ENCODE peak calls at places on chromosome 19, in seven cellular contexts. One of them, this sample, is unnamed.
A peak's percentile ranks its signal among the peaks of the same experiment; 100 is the strongest.

GRCh38 chr19:51777570-51778460 is 16.8 kb downstream of the FPR2 start:
- DNase-seq in A549: peak; percentile 85
- DNase-seq in cardiac muscle cell: peak; percentile 87
- DNase-seq in HCT116: peak; percentile 83
- DNase-seq in AG04450: peak; percentile 63
- DNase-seq in breast epithelium: peak; percentile 23
- DNase-seq in osteoblast: no peak
- DNase-seq in this sample: peak; percentile 94

GRCh38 chr19:42519108-42519507 is 9.2 kb downstream of the CEACAM1 start:
- DNase-seq in AG04450: no peak
- DNase-seq in A549: no peak
- DNase-seq in HCT116: no peak
- DNase-seq in breast epithelium: no peak
- DNase-seq in osteoblast: peak; percentile 6
- DNase-seq in cardiac muscle cell: no peak
- DNase-seq in this sample: no peak

GRCh38 chr19:4358709-4359626 is 15.6 kb downstream of the MPND start:
- DNase-seq in AG04450: no peak
- DNase-seq in A549: no peak
- DNase-seq in HCT116: no peak
- DNase-seq in cardiac muscle cell: no peak
- DNase-seq in osteoblast: peak; percentile 77
- DNase-seq in breast epithelium: no peak
- DNase-seq in this sample: no peak

GRCh38 chr19:8451377-8451776 is 6.6 kb downstream of the HNRNPM start:
- DNase-seq in cardiac muscle cell: no peak
- DNase-seq in AG04450: no peak
- DNase-seq in osteoblast: no peak
- DNase-seq in HCT116: no peak
- DNase-seq in breast epithelium: no peak
- DNase-seq in A549: no peak
- DNase-seq in this sample: no peak

GRCh38 chr19:3389876-3390361 is 23.5 kb downstream of the NFIC start:
- DNase-seq in breast epithelium: peak; percentile 64
- DNase-seq in AG04450: no peak
- DNase-seq in HCT116: no peak
- DNase-seq in A549: no peak
- DNase-seq in osteoblast: peak; percentile 82
- DNase-seq in cardiac muscle cell: peak; percentile 67
- DNase-seq in this sample: no peak

GRCh38 chr19:4877753-4878490 is 10.5 kb upstream of the PLIN3 start:
- DNase-seq in A549: no peak
- DNase-seq in breast epithelium: peak; percentile 86
- DNase-seq in AG04450: no peak
- DNase-seq in cardiac muscle cell: no peak
- DNase-seq in osteoblast: peak; percentile 90
- DNase-seq in HCT116: no peak
- DNase-seq in this sample: no peak

GRCh38 chr19:58563034-58563573 is 4.7 kb upstream of the UBE2M start:
- DNase-seq in HCT116: no peak
- DNase-seq in cardiac muscle cell: no peak
- DNase-seq in AG04450: no peak
- DNase-seq in osteoblast: peak; percentile 80
- DNase-seq in breast epithelium: no peak
- DNase-seq in A549: no peak
- DNase-seq in this sample: no peak

GRCh38 chr19:33558846-33559245 is 37.3 kb upstream of the PEPD start:
- DNase-seq in HCT116: no peak
- DNase-seq in breast epithelium: no peak
- DNase-seq in cardiac muscle cell: no peak
- DNase-seq in AG04450: no peak
- DNase-seq in A549: no peak
- DNase-seq in osteoblast: no peak
- DNase-seq in this sample: no peak

GRCh38 chr19:57192064-57192395 is 730 bp downstream of the ZNF264 start:
- DNase-seq in breast epithelium: no peak
- DNase-seq in HCT116: no peak
- DNase-seq in A549: peak; percentile 40
- DNase-seq in osteoblast: no peak
- DNase-seq in AG04450: no peak
- DNase-seq in cardiac muscle cell: peak; percentile 1
- DNase-seq in this sample: no peak

DNA sequence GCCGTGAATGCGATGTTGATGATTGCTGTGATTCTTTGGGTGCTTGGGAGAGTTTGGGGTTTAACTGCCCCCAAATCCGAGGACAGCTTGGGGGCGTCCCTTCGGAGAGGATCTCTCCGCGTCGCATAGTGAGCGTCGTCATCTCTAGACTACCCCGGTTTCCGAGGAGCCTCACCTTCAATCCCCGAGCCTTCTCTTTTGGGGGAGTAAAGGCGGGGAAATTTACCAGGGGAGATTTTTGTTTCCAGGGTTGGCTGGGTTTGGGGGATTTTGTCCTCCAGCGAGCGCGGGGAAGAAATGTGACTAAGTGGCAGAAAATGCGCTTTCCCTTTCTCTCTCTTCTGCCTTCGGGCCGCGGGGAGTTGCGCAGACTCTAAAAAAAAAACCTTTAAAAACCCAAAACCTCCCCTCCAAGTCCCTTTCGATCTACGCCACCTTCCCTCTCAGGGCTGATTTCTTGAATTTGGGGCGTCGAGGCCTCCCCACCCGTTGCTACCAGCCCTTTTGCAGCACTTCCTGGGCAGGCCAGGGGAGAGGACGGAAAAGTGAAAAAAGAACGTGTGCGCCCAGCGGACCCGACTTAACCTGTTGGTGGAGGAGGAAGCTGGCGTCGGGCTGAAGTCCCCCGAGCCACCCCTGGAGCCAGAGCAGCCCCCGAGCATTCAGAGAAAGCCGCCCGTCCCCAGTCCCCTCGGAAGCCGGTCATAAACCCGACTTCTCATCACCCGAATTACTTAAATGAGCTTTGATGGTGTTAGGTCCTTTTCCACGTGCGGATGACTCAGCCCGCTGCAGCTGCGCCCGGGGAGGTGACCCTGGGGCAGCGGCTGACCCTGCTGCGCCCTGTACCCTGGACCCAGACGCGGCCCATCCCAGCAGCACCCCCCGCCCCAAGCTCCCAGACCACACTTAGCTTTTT is 17.7 kb downstream of the NFIX start:
- DNase-seq in cardiac muscle cell: no peak
- DNase-seq in breast epithelium: no peak
- DNase-seq in osteoblast: peak; percentile 99
- DNase-seq in AG04450: no peak
- DNase-seq in A549: no peak
- DNase-seq in HCT116: no peak
- DNase-seq in this sample: no peak
- H3K4me3 ChIP-seq in cardiac muscle cell: no peak overlapping the region
- H3K4me3 ChIP-seq in breast epithelium: peak overlapping the region; percentile 45
- H3K4me3 ChIP-seq in osteoblast: peak overlapping the region; percentile 74
- H3K4me3 ChIP-seq in AG04450: peak overlapping the region; percentile 52
- H3K4me3 ChIP-seq in A549: no peak overlapping the region
- H3K4me3 ChIP-seq in HCT116: peak overlapping the region; percentile 54
- H3K4me3 ChIP-seq in this sample: no peak overlapping the region

DNA sequence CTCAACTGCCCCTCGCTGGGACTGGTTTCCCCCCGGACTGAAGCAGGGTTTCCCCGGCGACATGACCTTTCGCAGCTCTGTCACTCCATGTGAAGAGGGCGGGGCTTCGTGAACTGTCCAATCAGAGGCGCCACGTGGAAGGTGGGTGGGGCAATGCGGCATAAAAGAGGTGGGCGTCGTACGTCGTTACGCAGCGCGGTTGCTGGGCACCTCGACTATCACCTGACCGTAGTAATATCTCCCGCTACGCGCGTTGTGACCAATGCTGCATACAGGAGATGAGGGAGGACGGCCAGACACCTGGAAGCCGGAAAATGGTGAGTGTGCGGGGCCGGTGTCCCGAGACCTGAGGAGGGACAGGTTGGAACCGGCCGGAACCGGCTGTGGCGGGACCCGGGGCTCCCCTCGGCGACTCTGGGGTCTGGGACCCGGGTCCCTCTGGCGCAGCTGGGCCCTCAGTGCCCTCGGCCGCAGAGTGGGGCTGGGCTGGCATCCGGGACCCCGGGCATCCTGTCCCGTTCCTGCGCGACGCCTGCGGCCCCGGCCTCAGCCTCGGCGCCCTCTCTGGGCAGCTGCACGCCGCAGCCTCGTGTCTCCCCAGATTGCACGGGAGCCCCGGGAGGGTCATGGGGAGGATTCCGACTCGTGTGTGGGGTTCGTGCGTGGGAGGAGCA is 32.1 kb downstream of the ZNF136 start:
- DNase-seq in AG04450: peak; percentile 8
- DNase-seq in HCT116: no peak
- DNase-seq in breast epithelium: peak; percentile 93
- DNase-seq in A549: no peak
- DNase-seq in cardiac muscle cell: no peak
- DNase-seq in osteoblast: no peak
- DNase-seq in this sample: peak; percentile 93
- H3K9me3 ChIP-seq in AG04450: peaks cover 63% of the 10 kb centered on the region
- H3K9me3 ChIP-seq in HCT116: peaks cover 29% of the 10 kb centered on the region
- H3K9me3 ChIP-seq in breast epithelium: peaks cover 69% of the 10 kb centered on the region
- H3K9me3 ChIP-seq in A549: peaks cover 15% of the 10 kb centered on the region
- H3K9me3 ChIP-seq in cardiac muscle cell: no peaks in the 10 kb centered on the region
- H3K9me3 ChIP-seq in osteoblast: peaks cover 21% of the 10 kb centered on the region
- H3K9me3 ChIP-seq in this sample: no peaks in the 10 kb centered on the region

GRCh38 chr19:49125025-49125731 is 5.8 kb downstream of the PPFIA3 start:
- DNase-seq in cardiac muscle cell: no peak
- DNase-seq in osteoblast: peak; percentile 66
- DNase-seq in breast epithelium: no peak
- DNase-seq in HCT116: no peak
- DNase-seq in A549: no peak
- DNase-seq in AG04450: no peak
- DNase-seq in this sample: no peak
- H3K4me3 ChIP-seq in cardiac muscle cell: no peak overlapping the region
- H3K4me3 ChIP-seq in osteoblast: no peak overlapping the region
- H3K4me3 ChIP-seq in breast epithelium: no peak overlapping the region
- H3K4me3 ChIP-seq in HCT116: no peak overlapping the region
- H3K4me3 ChIP-seq in A549: no peak overlapping the region
- H3K4me3 ChIP-seq in AG04450: no peak overlapping the region
- H3K4me3 ChIP-seq in this sample: peak overlapping the region; percentile 2

DNA sequence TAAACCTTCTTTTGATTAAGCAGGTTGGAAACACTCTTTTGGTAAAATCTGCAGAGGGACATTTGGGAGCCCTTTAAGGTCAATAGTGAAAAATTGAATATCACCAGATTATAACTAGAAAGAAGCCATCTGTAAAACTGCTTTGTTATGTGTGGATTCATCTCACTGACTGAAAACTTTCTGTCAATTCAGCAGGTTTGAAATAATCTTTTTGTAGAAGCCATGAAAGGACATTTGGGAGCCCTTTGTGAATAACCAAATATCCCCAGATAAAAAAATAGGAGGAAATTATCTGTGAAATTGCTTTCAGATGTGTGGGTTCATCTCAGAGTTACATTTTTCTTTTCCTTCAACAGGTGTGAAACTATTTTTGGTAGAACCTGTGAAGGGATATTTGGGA is 1690.7 kb downstream of the UQCRFS1 start:
- DNase-seq in osteoblast: no peak
- DNase-seq in cardiac muscle cell: no peak
- DNase-seq in breast epithelium: no peak
- DNase-seq in AG04450: no peak
- DNase-seq in A549: no peak
- DNase-seq in HCT116: no peak
- DNase-seq in this sample: no peak
- H3K9me3 ChIP-seq in osteoblast: no peaks in the 10 kb centered on the region
- H3K9me3 ChIP-seq in cardiac muscle cell: peaks cover 3% of the 10 kb centered on the region
- H3K9me3 ChIP-seq in breast epithelium: peaks cover 17% of the 10 kb centered on the region
- H3K9me3 ChIP-seq in AG04450: no peaks in the 10 kb centered on the region
- H3K9me3 ChIP-seq in A549: peaks cover 67% of the 10 kb centered on the region
- H3K9me3 ChIP-seq in HCT116: peaks cover 35% of the 10 kb centered on the region
- H3K9me3 ChIP-seq in this sample: no peaks in the 10 kb centered on the region

DNA sequence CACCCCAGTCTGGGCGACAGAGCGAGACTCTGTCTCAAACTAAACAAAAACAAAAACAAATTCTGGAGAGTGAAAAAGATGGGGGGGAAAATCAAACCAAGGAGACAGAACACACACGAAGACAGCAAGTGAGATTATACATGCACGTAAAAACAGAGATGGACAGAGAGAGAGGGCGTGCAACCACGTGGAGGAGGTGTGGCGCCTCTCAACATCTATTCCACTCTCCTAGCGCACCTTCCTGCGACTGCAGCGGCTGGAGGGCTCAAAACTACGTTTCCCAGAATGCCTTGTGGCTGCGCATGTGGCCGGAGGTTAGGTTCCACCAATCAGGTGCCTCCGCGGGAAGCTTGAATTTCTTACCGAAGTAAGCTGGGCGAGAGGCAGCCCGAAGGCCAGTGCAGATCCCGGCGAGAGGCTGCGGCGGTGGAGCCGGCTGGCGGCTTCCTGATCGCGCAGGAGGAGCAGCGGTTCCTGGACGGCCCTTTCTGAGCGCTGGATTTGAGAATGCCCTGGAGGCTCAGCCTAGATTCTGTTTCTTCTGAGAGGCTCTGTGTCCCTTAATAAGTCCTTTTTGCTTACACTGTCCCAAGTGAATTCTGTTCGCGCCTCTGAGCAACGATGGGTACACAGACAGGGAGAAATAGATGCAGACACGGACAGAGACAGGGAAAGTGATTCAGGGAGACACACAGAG is 13.1 kb upstream of the NANOS2 start:
- DNase-seq in osteoblast: peak; percentile 99
- DNase-seq in cardiac muscle cell: peak; percentile 95
- DNase-seq in AG04450: peak; percentile 60
- DNase-seq in A549: peak; percentile 97
- DNase-seq in HCT116: peak; percentile 93
- DNase-seq in breast epithelium: peak; percentile 86
- DNase-seq in this sample: peak; percentile 93
- H3K4me3 ChIP-seq in osteoblast: peak overlapping the region; percentile 21
- H3K4me3 ChIP-seq in cardiac muscle cell: no peak overlapping the region
- H3K4me3 ChIP-seq in AG04450: no peak overlapping the region
- H3K4me3 ChIP-seq in A549: no peak overlapping the region
- H3K4me3 ChIP-seq in HCT116: peak overlapping the region; percentile 33
- H3K4me3 ChIP-seq in breast epithelium: no peak overlapping the region
- H3K4me3 ChIP-seq in this sample: peak overlapping the region; percentile 18

This sample was measured in iPS DF 6.9.